ENCODE peak calls at places on chromosomes 12 and 14, in seven cellular contexts. R is effector memory CD4-positive, alpha-beta T cell; K is fibroblast of lung; L is thyroid gland; Y is neural progenitor cell; Z is cardiac muscle cell; J is H1. I is an unnamed sample.

GRCh38 chr12:66903782-66904396 is 225.0 kb upstream of the GRIP1 start:
- DNase-seq in Z (no peak), R (no peak), L (no peak), K (no peak), J (no peak), Y (no peak), I (no peak)

GRCh38 chr14:58639842-58640484 is 2.2 kb downstream of the DACT1 start:
- DNase-seq in L (peak; percentile 59), R (no peak), Z (peak; percentile 85), Y (peak; percentile 68), K (peak; percentile 91), J (no peak), I (peak; percentile 86)

GRCh38 chr12:45244561-45245348 is 28.9 kb downstream of the ANO6 start:
- DNase-seq in Y (no peak), L (no peak), J (no peak), R (no peak), Z (no peak), K (peak; percentile 84), I (peak; percentile 52)

GRCh38 chr12:78146365-78146772 is 315.7 kb downstream of the NAV3 start:
- DNase-seq in Y (peak; percentile 50), Z (peak; percentile 59), K (peak; percentile 74), J (no peak), R (no peak), L (no peak), I (peak; percentile 68)

GRCh38 chr12:132700212-132700913 is 10.3 kb upstream of the PGAM5 start:
- DNase-seq in Y (no peak), K (peak; percentile 42), Z (no peak), R (no peak), L (no peak), J (no peak), I (no peak)

GRCh38 chr12:75047885-75048525 is 161.6 kb downstream of the KCNC2 start:
- DNase-seq in K (no peak), Y (no peak), R (no peak), Z (no peak), L (no peak), J (no peak), I (no peak)

GRCh38 chr12:66132408-66132807 is 1.9 kb upstream of the LLPH start:
- DNase-seq in J (no peak), L (no peak), K (peak; percentile 35), Z (peak; percentile 77), Y (no peak), R (no peak), I (peak; percentile 38)

GRCh38 chr12:42652048-42652447 is 62.5 kb upstream of the PRICKLE1 start:
- DNase-seq in L (no peak), R (no peak), Y (no peak), Z (no peak), K (no peak), J (no peak), I (no peak)

GRCh38 chr12:103169-103981 is 36.8 kb downstream of the IQSEC3 start:
- DNase-seq in L (no peak), Z (peak; percentile 59), Y (peak; percentile 87), J (peak; percentile 66), R (no peak), K (no peak), I (no peak)

GRCh38 chr12:58148405-58148804 is 207.0 kb downstream of the ATP23 start:
- DNase-seq in J (no peak), K (peak; percentile 59), Z (no peak), R (no peak), L (no peak), Y (no peak), I (peak; percentile 35)

GRCh38 chr12:90510948-90511347 is 444.0 kb downstream of the CCER1 start:
- DNase-seq in Y (no peak), Z (no peak), L (no peak), J (no peak), R (no peak), K (peak; percentile 78), I (no peak)

GRCh38 chr12:40692617-40693502 is 621 bp downstream of the CNTN1 start:
- DNase-seq in J (peak; percentile 75), Y (peak; percentile 37), K (no peak), L (peak; percentile 17), R (no peak), Z (peak; percentile 47), I (peak; percentile 7)

GRCh38 chr12:48813464-48814312 is 4.6 kb upstream of the CACNB3 start:
- DNase-seq in Z (no peak), Y (peak; percentile 70), L (peak; percentile 18), R (no peak), K (peak; percentile 55), J (peak; percentile 82), I (no peak)

GRCh38 chr12:106144847-106145246 is 6.1 kb upstream of the NUAK1 start:
- DNase-seq in L (no peak), K (no peak), J (no peak), Y (no peak), R (no peak), Z (no peak), I (no peak)

GRCh38 chr14:74671789-74672188 is 41.1 kb downstream of the AREL1 start:
- DNase-seq in Z (no peak), K (peak; percentile 74), Y (no peak), R (no peak), L (no peak), J (no peak), I (no peak)

GRCh38 chr12:30796891-30797371 is 42.2 kb upstream of the CAPRIN2 start:
- DNase-seq in R (no peak), L (no peak), K (peak; percentile 30), Y (peak; percentile 44), Z (peak; percentile 20), J (peak; percentile 66), I (no peak)

GRCh38 chr14:58465425-58465824 is 37.9 kb downstream of the KIAA0586 start:
- DNase-seq in Y (no peak), L (no peak), J (no peak), R (no peak), K (peak; percentile 28), Z (no peak), I (no peak)

GRCh38 chr12:32178341-32179010 is 71.8 kb downstream of the BICD1 start:
- DNase-seq in L (no peak), Y (no peak), Z (no peak), J (no peak), R (no peak), K (no peak), I (no peak)

GRCh38 chr12:89140141-89140540 is 212.2 kb downstream of the DUSP6 start:
- DNase-seq in Z (no peak), K (peak; percentile 22), J (no peak), Y (no peak), R (no peak), L (no peak), I (no peak)

GRCh38 chr14:67487937-67488893 is at the start of gene TMEM229B:
- DNase-seq in R (peak; percentile 50), Y (no peak), L (peak; percentile 15), J (no peak), K (no peak), Z (no peak), I (no peak)

GRCh38 chr12:12983420-12984035 is 16.5 kb downstream of the HEBP1 start:
- DNase-seq in L (peak; percentile 30), J (no peak), R (no peak), Z (peak; percentile 39), Y (no peak), K (peak; percentile 73), I (peak; percentile 65)

GRCh38 chr14:73180385-73180805 is 44.1 kb downstream of the PSEN1 start:
- DNase-seq in K (peak; percentile 89), J (no peak), L (no peak), Z (no peak), R (no peak), Y (no peak), I (peak; percentile 19)

GRCh38 chr14:72605921-72606220 is 288.0 kb downstream of the DPF3 start:
- DNase-seq in Y (no peak), J (no peak), L (no peak), K (no peak), Z (no peak), R (no peak), I (no peak)

GRCh38 chr12:122167328-122167925 is 6.6 kb downstream of the IL31 start:
- DNase-seq in Y (no peak), L (no peak), K (no peak), Z (no peak), J (no peak), R (no peak), I (no peak)

GRCh38 chr14:96592591-96593388 is 90.6 kb downstream of the PAPOLA start:
- DNase-seq in J (peak; percentile 79), K (peak; percentile 43), Y (no peak), R (peak; percentile 39), L (no peak), Z (peak; percentile 66), I (peak; percentile 70)

GRCh38 chr14:75832621-75833297 is 149.0 kb downstream of the TGFB3 start:
- DNase-seq in K (peak; percentile 57), J (no peak), R (no peak), Z (no peak), Y (no peak), L (no peak), I (no peak)
- H3K4me1 ChIP-seq in K (peaks cover 11% of the 10 kb centered on the region), J (no peaks in the 10 kb centered on the region), R (peaks cover 5% of the 10 kb centered on the region), Z (peaks cover 14% of the 10 kb centered on the region), Y (no peaks in the 10 kb centered on the region), L (peaks cover 10% of the 10 kb centered on the region), I (no peaks in the 10 kb centered on the region)

GRCh38 chr12:27334052-27334720 is 1.6 kb downstream of the BMAL2 start:
- DNase-seq in L (no peak), Y (no peak), Z (no peak), K (no peak), J (no peak), R (no peak), I (no peak)
- H3K4me1 ChIP-seq in L (peaks cover 14% of the 10 kb centered on the region), Y (peaks cover 18% of the 10 kb centered on the region), Z (no peaks in the 10 kb centered on the region), K (peaks cover 13% of the 10 kb centered on the region), J (no peaks in the 10 kb centered on the region), R (peaks cover 6% of the 10 kb centered on the region), I (no peaks in the 10 kb centered on the region)

DNA sequence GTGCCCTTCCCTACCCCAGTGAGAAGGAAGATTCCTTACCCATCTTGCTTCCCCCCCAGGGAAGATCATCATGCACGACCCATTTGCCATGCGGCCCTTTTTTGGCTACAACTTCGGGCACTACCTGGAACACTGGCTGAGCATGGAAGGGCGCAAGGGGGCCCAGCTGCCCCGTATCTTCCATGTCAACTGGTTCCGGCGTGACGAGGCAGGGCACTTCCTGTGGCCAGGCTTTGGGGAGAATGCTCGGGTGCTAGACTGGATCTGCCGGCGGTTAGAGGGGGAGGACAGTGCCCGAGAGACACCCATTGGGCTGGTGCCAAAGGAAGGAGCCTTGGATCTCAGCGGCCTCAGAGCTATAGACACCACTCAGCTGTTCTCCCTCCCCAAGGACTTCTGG is 9.3 kb downstream of the PCK2 start:
- DNase-seq in Z (no peak), L (no peak), R (no peak), J (no peak), Y (no peak), K (no peak), I (no peak)
- H3K4me1 ChIP-seq in Z (no peaks in the 10 kb centered on the region), L (peaks cover 25% of the 10 kb centered on the region), R (no peaks in the 10 kb centered on the region), J (no peaks in the 10 kb centered on the region), Y (no peaks in the 10 kb centered on the region), K (no peaks in the 10 kb centered on the region), I (no peaks in the 10 kb centered on the region)

DNA sequence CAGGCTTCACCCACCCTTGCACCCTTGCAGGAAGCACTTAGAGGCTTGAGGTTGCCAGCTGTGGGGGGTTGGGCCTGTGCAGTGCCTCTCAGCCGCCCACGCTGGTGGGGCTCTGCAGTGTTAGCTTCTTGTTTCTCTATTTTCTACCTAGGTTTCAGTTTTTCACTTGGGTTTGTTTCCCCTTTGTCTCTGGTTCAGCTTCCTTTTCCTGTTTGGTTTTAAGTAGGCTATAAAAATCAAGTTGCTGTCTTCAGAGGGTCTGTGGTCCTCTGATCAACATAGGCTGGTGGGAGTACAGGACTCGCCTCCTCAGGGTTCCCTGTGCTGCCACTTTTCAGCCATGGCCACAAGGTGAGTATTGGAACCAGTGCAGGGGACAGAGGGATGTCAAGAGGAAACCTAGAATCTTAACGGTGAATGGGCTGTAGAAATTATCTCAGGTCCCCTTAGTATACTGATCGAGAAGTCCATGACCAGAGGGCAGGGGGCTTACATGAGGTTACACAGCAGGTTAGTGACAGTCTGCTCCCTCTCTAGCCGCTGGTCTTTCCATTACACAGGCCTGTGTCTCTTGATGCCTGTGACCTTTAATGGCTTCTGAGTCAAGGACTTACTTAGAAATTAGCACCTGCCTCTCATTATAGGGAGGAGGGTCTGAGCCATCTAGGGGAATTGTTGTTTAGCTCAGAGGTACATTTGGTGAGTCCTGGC is at the start of gene EVL:
- DNase-seq in L (no peak), Y (no peak), Z (peak; percentile 23), K (no peak), J (no peak), R (peak; percentile 51), I (no peak)
- H3K4me1 ChIP-seq in L (no peaks in the 10 kb centered on the region), Y (no peaks in the 10 kb centered on the region), Z (peaks cover 26% of the 10 kb centered on the region), K (peaks cover 2% of the 10 kb centered on the region), J (no peaks in the 10 kb centered on the region), R (peaks cover 69% of the 10 kb centered on the region), I (peaks cover 32% of the 10 kb centered on the region)

I was measured in A673.